ENCODE peak calls at places on chromosomes 7 and 10, in four cellular contexts. S is glutamatergic neuron, W is BE2C, L is Caco-2. Q is an unnamed sample.

GRCh38 chr10:58237014-58237830 is 30.5 kb downstream of the IPMK start:
- DNase-seq in L (no peak), S (no peak), W (no peak), Q (peak; percentile 8)

GRCh38 chr10:92850186-92850585 is 1.9 kb downstream of the EXOC6 start:
- DNase-seq in S (no peak), L (no peak), W (no peak), Q (no peak)

GRCh38 chr7:28407643-28408042 is 4.7 kb upstream of the CREB5 start:
- DNase-seq in W (no peak), L (no peak), S (no peak), Q (peak; percentile 19)

GRCh38 chr7:151361193-151361959 is 19.8 kb downstream of the NUB1 start:
- DNase-seq in S (no peak), W (no peak), L (no peak), Q (no peak)

GRCh38 chr10:119658274-119658673 is 7.1 kb downstream of the BAG3 start:
- DNase-seq in L (no peak), W (peak; percentile 82), S (peak; percentile 44), Q (peak; percentile 73)

GRCh38 chr10:30812018-30812851 is 182.7 kb upstream of the LYZL2 start:
- DNase-seq in W (peak; percentile 28), L (no peak), S (no peak), Q (no peak)

GRCh38 chr10:33116293-33116697 is 158.3 kb upstream of the ITGB1 start:
- DNase-seq in S (peak; percentile 66), L (peak; percentile 48), W (peak; percentile 62), Q (no peak)

GRCh38 chr7:132141109-132141508 is 435.2 kb downstream of the PLXNA4 start:
- DNase-seq in W (no peak), S (no peak), L (no peak), Q (no peak)

GRCh38 chr10:78920011-78920410 is 148.8 kb upstream of the ZMIZ1 start:
- DNase-seq in L (no peak), S (no peak), W (no peak), Q (no peak)

GRCh38 chr7:102918865-102919264 is 6.1 kb downstream of the LRRC17 start:
- DNase-seq in W (no peak), L (no peak), S (no peak), Q (no peak)

GRCh38 chr10:85446852-85447251 is 919.7 kb downstream of the GRID1 start:
- DNase-seq in L (no peak), W (no peak), S (no peak), Q (no peak)

GRCh38 chr7:123797673-123798526 is 47.1 kb upstream of the HYAL4 start:
- DNase-seq in L (peak; percentile 44), S (no peak), W (no peak), Q (peak; percentile 50)

GRCh38 chr10:3091346-3091787 is 24.0 kb downstream of the PFKP start:
- DNase-seq in L (peak; percentile 91), W (no peak), S (no peak), Q (peak; percentile 75)

GRCh38 chr10:89458289-89458688 is 43.9 kb downstream of the IFIT5 start:
- DNase-seq in L (no peak), S (no peak), W (no peak), Q (no peak)

GRCh38 chr7:26376208-26376917 is 84.7 kb downstream of the SNX10 start:
- DNase-seq in L (no peak), W (peak; percentile 10), S (peak; percentile 86), Q (peak; percentile 84)

GRCh38 chr7:81501220-81501619 is 268.6 kb downstream of the HGF start:
- DNase-seq in L (no peak), W (no peak), S (no peak), Q (no peak)

GRCh38 chr7:46468753-46469356 is 547.8 kb upstream of the IGFBP3 start:
- DNase-seq in L (no peak), W (peak; percentile 15), S (no peak), Q (no peak)

GRCh38 chr7:5997210-5997808 is 11.5 kb downstream of the PMS2 start:
- DNase-seq in L (peak; percentile 63), W (peak; percentile 63), S (peak; percentile 19), Q (peak; percentile 67)

GRCh38 chr10:67476201-67476600 is 219.8 kb downstream of the CTNNA3 start:
- DNase-seq in L (no peak), S (no peak), W (no peak), Q (peak; percentile 24)

GRCh38 chr7:91945476-91945875 is 4.8 kb downstream of the AKAP9 start:
- DNase-seq in W (no peak), L (no peak), S (no peak), Q (no peak)

GRCh38 chr7:80795174-80795573 is 123.7 kb downstream of the SEMA3C start:
- DNase-seq in W (no peak), S (no peak), L (no peak), Q (no peak)

GRCh38 chr10:58241346-58241745 is 26.3 kb downstream of the IPMK start:
- DNase-seq in W (no peak), L (no peak), S (no peak), Q (no peak)

GRCh38 chr10:132609211-132609610 is 71.6 kb downstream of the INPP5A start:
- DNase-seq in S (no peak), L (no peak), W (no peak), Q (no peak)

GRCh38 chr10:95341716-95342130 is 50.9 kb upstream of the PDLIM1 start:
- DNase-seq in W (no peak), S (no peak), L (no peak), Q (no peak)

GRCh38 chr10:690227-691161 is 1.0 kb upstream of the DIP2C start:
- DNase-seq in L (no peak), S (no peak), W (no peak), Q (no peak)

DNA sequence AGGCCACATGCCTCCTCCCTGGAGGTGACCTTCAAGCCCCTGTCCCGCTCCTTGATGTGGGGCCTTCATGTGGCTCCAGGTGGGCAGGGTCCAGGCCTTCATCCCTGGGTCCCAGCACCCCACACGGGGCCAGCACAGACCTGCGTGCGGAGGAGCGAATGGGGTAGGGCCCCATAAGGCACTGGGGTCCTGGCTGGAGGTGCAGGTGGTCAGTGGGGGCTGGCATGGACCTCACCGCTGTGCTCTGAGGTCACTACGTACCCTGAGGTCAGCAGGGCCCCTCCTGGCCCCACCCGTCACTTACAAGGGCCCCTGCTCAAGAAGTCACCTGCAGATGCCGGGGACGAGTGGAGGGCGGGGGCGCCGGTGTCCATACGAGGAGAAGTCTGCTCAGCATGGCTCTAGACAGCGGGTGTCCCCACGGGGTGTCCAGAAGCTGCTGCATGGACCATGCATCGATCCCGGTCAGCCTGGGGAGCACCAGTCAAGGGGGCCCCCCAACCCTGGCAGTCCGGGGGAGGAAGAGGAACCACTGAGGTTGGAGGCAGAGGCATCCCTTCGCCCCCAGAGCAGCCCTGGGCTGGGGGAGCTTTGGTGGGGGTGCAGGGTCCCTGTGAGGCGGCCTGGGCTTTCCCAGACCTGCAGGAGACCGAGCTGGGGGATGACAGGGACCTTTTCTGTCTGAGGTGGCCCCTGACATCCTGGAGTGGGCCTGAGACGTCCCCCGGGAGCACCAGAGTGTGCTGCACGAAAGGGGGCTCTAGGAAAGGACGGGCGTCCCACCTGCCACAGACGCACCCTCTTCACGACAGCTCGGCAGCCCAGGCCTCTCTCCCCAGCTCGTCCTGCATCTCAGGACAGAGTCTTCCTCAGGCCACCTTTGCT is 34.6 kb downstream of the UNCX start:
- DNase-seq in S (no peak), W (no peak), L (no peak), Q (no peak)
- TF ChIP-seq CTCF in S (no peak), W (no peak), L (no peak), Q (no peak)

GRCh38 chr10:129875993-129876727 is 87.9 kb downstream of the EBF3 start:
- DNase-seq in L (no peak), W (no peak), S (peak; percentile 81), Q (no peak)

GRCh38 chr10:129873351-129873750 is 90.7 kb downstream of the EBF3 start:
- DNase-seq in L (no peak), W (no peak), S (no peak), Q (no peak)

GRCh38 chr10:129881641-129882040 is 82.4 kb downstream of the EBF3 start:
- DNase-seq in W (no peak), L (no peak), S (no peak), Q (no peak)

GRCh38 chr10:129880191-129880590 is 83.9 kb downstream of the EBF3 start:
- DNase-seq in L (no peak), W (no peak), S (no peak), Q (no peak)

GRCh38 chr10:129877773-129878371 is 86.2 kb downstream of the EBF3 start:
- DNase-seq in L (no peak), W (peak; percentile 42), S (no peak), Q (peak; percentile 9)
- TF ChIP-seq CTCF in L (peak; percentile 58), W (peak; percentile 76), S (peak; percentile 68), Q (no peak)

DNA sequence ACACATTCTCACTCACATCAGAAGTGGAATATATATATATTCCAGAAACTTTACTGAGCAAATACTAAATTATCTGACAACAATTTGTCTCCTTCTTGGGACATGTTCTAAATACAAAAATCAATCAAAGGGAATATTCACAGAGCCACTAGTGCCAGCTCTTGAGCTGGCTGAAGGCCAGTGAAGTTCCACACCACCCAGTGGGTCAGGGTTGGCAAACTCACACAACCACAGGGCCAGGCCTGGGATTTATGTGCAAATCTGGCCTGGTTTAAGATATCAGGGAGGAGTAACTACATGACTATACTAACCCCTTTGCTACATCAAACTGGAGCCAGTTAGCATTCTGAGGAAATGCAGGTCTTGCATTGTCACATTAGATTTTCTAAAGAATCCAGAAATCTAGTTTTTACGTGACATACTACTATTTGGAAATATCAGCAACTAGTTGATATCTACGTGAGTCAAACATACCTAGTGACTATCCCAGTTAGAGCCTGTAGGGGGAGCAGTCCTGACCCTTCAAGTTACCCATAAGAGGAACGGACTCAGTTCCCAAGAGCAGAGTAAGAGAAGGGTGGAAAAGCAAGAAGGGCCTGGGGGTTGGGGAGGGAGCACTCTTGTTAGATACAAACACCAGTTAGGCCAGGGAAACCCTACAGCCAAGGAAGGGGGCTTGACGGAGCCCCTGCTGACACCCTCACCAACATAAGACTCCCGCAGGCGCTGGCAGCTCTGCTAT is 600.4 kb downstream of the KCNMA1 start:
- DNase-seq in L (no peak), W (peak; percentile 35), S (no peak), Q (no peak)
- TF ChIP-seq CTCF in L (peak; percentile 36), W (peak; percentile 87), S (peak; percentile 78), Q (peak; percentile 13)

GRCh38 chr7:55138663-55139062 is 119.8 kb downstream of the EGFR start:
- DNase-seq in S (no peak), L (no peak), W (no peak), Q (no peak)

GRCh38 chr7:55144333-55144954 is 125.6 kb downstream of the EGFR start:
- DNase-seq in L (no peak), W (peak; percentile 65), S (peak; percentile 44), Q (peak; percentile 46)

GRCh38 chr7:55142919-55143600 is 124.2 kb downstream of the EGFR start:
- DNase-seq in L (no peak), W (no peak), S (no peak), Q (no peak)

GRCh38 chr7:55140221-55140980 is 121.6 kb downstream of the EGFR start:
- DNase-seq in W (peak; percentile 74), S (no peak), L (no peak), Q (no peak)

GRCh38 chr7:55140981-55141278 is 122.1 kb downstream of the EGFR start:
- DNase-seq in L (no peak), W (no peak), S (no peak), Q (no peak)
- TF ChIP-seq CTCF in L (no peak), W (no peak), S (no peak), Q (no peak)

GRCh38 chr10:130341325-130341724 is 205.1 kb downstream of the GLRX3 start:
- DNase-seq in S (peak; percentile 60), W (no peak), L (no peak), Q (no peak)
- TF ChIP-seq CTCF in S (peak; percentile 55), W (no peak), L (peak; percentile 20), Q (no peak)

GRCh38 chr7:142855401-142855743 is 496 bp downstream of the EPHB6 start:
- DNase-seq in L (no peak), W (no peak), S (no peak), Q (no peak)
- TF ChIP-seq CTCF in L (no peak), W (no peak), S (no peak), Q (no peak)